ENCODE peak calls at places on chromosomes 13 and 19, in five cellular contexts. Y, Z, B, H and W are unnamed samples.

GRCh38 chr13:101452519-101453485 is at the start of gene ITGBL1:
- ATAC-seq in Y (no peak), Z (peak), B (peak), H (peak), W (no peak)

GRCh38 chr19:41705393-41706174 is 2.8 kb upstream of the CEACAM5 start:
- ATAC-seq in Y (peak), Z (peak), B (peak), H (no peak), W (no peak)

GRCh38 chr13:41107584-41108014 is 25.0 kb downstream of the KBTBD6 start:
- ATAC-seq in Y (peak), Z (peak), B (no peak), H (no peak), W (peak)

GRCh38 chr13:45451282-45451681 is 13.5 kb upstream of the COG3 start:
- ATAC-seq in Y (no peak), Z (no peak), B (no peak), H (no peak), W (no peak)

GRCh38 chr13:114282143-114282685 is 813 bp downstream of the UPF3A start:
- ATAC-seq in Y (peak), Z (peak), B (peak), H (peak), W (peak)

GRCh38 chr19:35543280-35544109 is 1.9 kb upstream of the TMEM147 start:
- ATAC-seq in Y (no peak), Z (no peak), B (no peak), H (no peak), W (no peak)

GRCh38 chr13:53048880-53049279 is 20.3 kb downstream of the OLFM4 start:
- ATAC-seq in Y (no peak), Z (no peak), B (no peak), H (no peak), W (no peak)

GRCh38 chr19:12783226-12783848 is 7.9 kb upstream of the JUNB start:
- ATAC-seq in Y (no peak), Z (no peak), B (peak), H (peak), W (no peak)

GRCh38 chr19:31448221-31448657 is 99.0 kb upstream of the TSHZ3 start:
- ATAC-seq in Y (no peak), Z (no peak), B (no peak), H (peak), W (peak)

GRCh38 chr13:23447927-23448326 is 14.4 kb upstream of the SACS start:
- ATAC-seq in Y (no peak), Z (no peak), B (no peak), H (peak), W (peak)

GRCh38 chr13:65300220-65300619 is 1929.9 kb downstream of the PCDH9 start:
- ATAC-seq in Y (no peak), Z (no peak), B (no peak), H (no peak), W (no peak)

GRCh38 chr19:52094526-52094925 is 1.0 kb downstream of the ZNF841 start:
- ATAC-seq in Y (peak), Z (peak), B (no peak), H (no peak), W (no peak)

GRCh38 chr19:11194657-11195056 is 2.7 kb downstream of the KANK2 start:
- ATAC-seq in Y (no peak), Z (no peak), B (no peak), H (no peak), W (no peak)

GRCh38 chr19:18073197-18073596 is 13.5 kb downstream of the IL12RB1 start:
- ATAC-seq in Y (no peak), Z (no peak), B (no peak), H (no peak), W (no peak)

GRCh38 chr13:48939728-48940127 is 36.0 kb upstream of the FNDC3A start:
- ATAC-seq in Y (no peak), Z (no peak), B (no peak), H (no peak), W (no peak)

GRCh38 chr19:9672893-9673292 is 2.0 kb downstream of the ZNF562 start:
- ATAC-seq in Y (no peak), Z (no peak), B (no peak), H (no peak), W (no peak)

GRCh38 chr19:9674669-9675357 is at the start of gene ZNF562:
- ATAC-seq in Y (peak), Z (peak), B (peak), H (peak), W (peak)

GRCh38 chr19:9671654-9672053 is 3.2 kb downstream of the ZNF562 start:
- ATAC-seq in Y (no peak), Z (no peak), B (no peak), H (no peak), W (no peak)

GRCh38 chr19:9668544-9668943 is 6.4 kb downstream of the ZNF562 start:
- ATAC-seq in Y (no peak), Z (no peak), B (no peak), H (no peak), W (no peak)

GRCh38 chr19:9673912-9674668 is 810 bp downstream of the ZNF562 start:
- ATAC-seq in Y (peak), Z (peak), B (peak), H (peak), W (peak)
- TF ChIP-seq POLR2AphosphoS5 in Y (no peak), Z (no peak), B (no peak), H (no peak), W (no peak)

DNA sequence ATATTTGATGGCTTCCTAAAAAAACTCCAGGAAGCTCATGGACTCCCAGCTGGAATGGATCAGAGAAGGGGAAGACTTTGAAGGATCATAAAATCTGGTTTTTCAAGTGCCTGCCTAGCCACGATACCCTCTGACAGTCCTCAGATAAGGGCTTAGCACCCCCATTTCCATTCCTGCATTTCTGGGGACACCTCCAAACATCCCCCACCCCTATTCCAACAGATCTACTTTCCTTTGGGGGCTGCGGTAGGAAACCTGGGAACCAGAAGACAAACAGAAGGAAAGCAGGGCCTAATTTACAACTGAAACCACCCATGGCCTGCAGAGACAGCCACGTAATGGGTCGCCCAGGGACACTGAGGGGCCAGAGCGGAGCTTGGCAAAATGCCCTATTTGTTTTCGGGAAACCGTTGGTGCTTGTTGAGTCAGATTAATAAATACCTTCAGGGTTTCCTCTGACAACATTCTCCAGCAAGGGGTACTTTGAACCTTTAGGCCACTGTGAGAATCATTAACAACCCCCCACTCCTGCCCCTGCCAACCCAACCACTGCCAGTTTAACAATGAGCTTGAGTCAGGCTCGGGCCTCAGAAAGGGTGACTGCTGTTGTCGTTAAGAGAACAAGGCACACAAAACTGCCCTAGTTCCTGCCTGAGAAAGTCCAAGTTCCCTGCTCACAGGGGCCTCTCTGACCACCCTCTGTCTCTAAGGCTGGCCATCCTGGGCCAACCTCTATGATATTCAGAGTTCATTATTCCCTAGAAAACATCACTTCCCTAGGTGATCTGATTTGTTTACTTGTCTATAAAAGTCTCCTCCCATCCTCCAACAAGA is 23.5 kb downstream of the RHPN2 start:
- ATAC-seq in Y (no peak), Z (peak), B (no peak), H (no peak), W (no peak)
- TF ChIP-seq EP300 in Y (no peak), Z (peak), B (no peak), H (no peak), W (no peak)

GRCh38 chr19:1553415-1553814 is 14.7 kb downstream of the MEX3D start:
- ATAC-seq in Y (peak), Z (no peak), B (no peak), H (no peak), W (no peak)
- H3K27ac ChIP-seq in Y (no peak), Z (no peak), B (no peak), H (no peak), W (no peak)

DNA sequence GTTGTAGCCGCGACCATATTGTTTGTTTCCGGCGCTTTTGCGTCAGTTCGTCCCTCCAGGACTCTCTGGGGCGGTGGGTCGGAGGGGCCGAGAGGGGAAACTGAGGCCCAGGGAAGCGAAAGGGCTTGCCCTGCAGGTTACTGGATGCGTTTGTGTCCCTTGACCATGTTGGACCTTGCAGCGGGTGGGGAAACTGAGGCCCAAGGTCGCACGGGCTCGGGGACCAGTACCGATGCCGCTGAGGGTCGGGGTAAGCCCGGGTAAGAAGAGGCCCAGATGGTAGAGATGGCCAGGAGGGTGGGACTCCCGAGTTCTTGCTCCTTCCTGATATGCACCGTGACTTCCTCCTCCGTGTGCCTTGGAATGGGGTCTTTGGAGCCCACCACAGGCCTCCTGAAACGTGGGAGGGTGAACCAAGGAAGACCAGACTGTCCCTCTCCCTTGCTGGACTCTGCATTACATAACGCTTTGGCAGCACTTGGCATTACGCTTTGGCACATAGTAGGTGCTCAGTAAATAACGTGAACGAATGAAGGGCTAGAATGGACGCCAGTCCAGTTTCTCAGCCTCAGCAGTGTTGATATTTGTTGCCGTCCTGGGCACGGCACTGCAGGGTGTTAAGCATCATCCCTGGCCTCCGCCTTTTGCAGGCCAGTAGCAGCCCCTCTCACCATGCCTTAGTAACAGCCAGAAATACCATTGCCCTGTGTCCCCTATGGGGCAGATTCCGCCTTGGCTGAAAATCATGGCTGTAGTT is 743 bp downstream of the CHAF1A start:
- ATAC-seq in Y (peak), Z (peak), B (no peak), H (no peak), W (no peak)
- TF ChIP-seq POLR2AphosphoS5 in Y (no peak), Z (no peak), B (peak), H (no peak), W (no peak)

DNA sequence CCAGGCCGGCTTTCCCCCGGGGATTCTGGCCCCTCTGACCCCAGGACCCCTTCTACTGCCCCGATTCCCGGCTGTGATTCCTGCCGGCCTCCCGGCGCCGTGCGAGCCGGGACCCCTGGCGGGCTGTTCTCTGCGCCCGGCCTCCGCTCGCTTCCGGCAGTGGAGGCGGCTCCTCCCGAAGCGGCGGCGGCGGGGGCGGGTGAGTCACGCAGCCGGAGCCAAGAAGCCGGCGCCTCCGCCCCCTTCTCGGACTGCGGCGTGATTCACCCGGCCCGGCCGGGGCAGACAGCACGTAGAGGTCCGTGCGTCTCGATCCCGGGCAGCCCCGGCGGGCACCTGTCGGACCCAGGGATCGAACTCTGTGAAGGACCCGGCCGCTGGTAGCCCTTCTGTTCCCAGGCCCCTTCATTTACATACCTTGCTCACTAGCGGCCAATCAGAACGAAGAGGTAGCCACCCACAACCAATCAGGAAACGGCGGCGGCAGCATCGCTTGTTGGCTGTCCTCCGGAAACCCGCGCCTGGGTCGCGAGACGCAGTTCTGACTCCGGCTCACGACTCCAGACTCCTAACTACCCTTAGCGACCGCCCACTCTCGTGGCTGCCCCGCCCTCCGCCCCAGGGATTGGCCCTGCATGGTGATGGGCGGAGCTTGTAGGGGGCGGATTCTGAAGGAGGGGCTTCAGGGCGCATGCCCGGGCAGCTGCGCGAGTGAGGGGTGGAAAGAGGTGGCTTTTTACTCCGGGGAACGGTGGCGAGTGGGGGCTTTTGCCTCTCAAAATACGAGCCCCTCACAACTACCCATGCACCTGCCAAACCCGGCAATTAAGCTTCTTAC is at the start of gene SERTAD1:
- ATAC-seq in Y (peak), Z (peak), B (peak), H (peak), W (peak)
- TF ChIP-seq EP300 in Y (no peak), Z (no peak), B (no peak), H (no peak), W (no peak)

GRCh38 chr13:51643882-51644281 is 59.6 kb downstream of the WDFY2 start:
- ATAC-seq in Y (no peak), Z (peak), B (no peak), H (peak), W (no peak)

GRCh38 chr13:51645154-51645650 is 60.9 kb downstream of the WDFY2 start:
- ATAC-seq in Y (no peak), Z (peak), B (peak), H (peak), W (peak)

GRCh38 chr13:51644649-51645048 is 60.4 kb downstream of the WDFY2 start:
- ATAC-seq in Y (no peak), Z (peak), B (peak), H (peak), W (peak)

GRCh38 chr13:51647067-51647466 is 62.8 kb downstream of the WDFY2 start:
- ATAC-seq in Y (no peak), Z (no peak), B (no peak), H (no peak), W (no peak)

GRCh38 chr13:51646041-51646670 is 61.9 kb downstream of the WDFY2 start:
- ATAC-seq in Y (no peak), Z (no peak), B (no peak), H (no peak), W (no peak)
- H3K27ac ChIP-seq in Y (no peak), Z (peak), B (no peak), H (peak), W (no peak)

DNA sequence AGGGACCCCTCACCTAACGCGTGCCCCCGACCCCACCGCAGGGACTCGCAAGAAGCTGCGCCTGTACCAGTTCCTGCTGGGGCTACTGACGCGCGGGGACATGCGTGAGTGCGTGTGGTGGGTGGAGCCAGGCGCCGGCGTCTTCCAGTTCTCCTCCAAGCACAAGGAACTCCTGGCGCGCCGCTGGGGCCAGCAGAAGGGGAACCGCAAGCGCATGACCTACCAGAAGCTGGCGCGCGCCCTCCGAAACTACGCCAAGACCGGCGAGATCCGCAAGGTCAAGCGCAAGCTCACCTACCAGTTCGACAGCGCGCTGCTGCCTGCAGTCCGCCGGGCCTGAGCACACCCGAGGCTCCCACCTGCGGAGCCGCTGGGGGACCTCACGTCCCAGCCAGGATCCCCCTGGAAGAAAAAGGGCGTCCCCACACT is 4.7 kb upstream of the MYBPC2 start:
- ATAC-seq in Y (no peak), Z (no peak), B (peak), H (peak), W (peak)
- TF ChIP-seq POLR2AphosphoS5 in Y (no peak), Z (no peak), B (peak), H (peak), W (no peak)

DNA sequence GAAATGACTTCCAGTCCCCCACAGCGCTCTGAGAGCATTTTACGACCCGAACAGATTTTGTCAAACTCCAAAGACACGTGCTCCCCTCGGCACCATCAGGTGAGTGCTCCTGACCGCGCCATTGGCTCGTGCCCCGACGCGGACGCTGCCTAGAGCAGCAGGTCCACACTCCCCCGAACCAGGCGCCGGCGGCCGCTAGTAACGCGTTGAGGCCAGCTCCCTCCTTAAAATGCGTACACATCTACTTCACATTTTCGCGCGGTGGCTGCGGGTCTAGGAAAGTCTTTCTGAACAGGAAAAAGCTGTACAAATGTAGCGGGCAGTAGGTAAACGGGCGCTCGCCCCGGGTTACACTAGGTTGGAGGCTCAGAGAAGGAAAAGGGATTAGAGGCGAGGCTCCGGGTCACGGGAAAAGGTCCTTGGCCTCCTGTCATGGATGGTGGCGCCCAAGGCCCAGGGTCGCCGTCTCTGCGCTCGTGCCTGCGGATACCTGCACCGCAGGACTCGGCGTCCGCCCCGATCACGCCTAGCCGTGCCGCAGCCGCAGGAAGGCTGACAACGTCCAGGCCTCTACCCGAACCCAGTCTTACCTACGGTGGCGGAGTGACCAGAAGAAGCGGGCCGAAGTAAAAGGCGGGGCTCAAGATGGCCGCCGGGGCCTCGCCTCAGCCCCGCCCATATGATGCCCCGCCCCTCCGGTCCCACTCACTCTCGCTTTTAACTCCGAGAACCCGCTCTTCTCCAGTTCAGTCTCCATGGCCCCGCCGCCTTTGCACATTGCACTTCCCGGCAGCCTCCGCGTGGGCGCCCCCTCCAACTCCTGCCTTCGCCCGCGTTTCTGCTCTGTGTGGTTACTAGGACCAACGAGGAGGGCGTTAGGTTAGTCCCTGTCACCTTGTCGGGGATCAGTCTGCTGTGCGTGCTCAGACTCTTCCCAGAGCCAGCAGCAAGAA is at the start of gene ESD:
- ATAC-seq in Y (peak), Z (peak), B (peak), H (peak), W (peak)
- TF ChIP-seq EP300 in Y (no peak), Z (no peak), B (no peak), H (no peak), W (no peak)

DNA sequence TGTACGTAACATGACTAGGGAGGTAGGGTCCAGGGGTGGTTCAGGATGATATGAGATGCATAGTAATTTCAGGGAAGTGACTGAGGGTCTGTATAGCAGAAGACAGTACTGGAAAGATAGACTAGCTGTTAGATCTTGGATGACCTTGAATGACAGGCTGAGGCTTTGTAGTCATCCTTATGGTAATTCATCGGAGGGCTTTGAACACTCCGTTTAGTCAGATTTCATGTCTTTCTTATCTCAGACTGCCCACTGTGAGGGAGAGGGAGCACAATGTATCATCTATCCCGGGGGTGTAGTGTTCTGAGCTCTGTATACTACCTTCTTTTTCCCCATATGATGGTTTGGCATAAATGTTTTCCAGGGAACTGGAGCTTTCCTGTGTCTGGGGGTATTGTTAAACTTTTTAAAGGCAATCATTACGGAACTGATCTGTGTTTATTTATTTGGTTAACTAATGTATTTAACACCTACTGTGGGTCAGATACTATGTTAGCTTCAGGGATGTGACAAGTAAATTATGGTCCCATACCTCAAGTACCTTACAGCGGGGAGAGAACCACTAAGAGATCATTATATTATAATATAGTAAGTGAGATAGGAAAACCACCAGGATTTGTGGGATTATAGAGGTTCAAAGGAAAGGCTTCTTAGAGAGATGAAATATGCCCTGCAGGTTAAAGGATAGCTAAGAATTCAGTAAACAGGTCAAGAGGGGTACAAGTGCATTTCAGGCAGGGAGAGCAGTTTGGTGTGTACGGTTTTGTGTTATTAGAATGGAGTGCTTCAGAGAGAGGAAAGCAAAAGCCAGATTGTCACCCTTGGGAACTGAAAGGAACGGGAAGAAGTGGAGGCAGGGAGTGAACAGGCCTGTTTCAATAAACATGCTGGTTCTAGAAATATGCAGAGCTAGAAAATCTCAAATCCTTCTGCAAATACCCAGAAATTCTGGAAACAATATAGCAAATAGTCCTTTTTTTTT is 164.8 kb upstream of the KL start:
- ATAC-seq in Y (no peak), Z (no peak), B (no peak), H (peak), W (no peak)
- H3K27ac ChIP-seq in Y (no peak), Z (no peak), B (no peak), H (no peak), W (no peak)

GRCh38 chr13:31199849-31200635 is at the start of gene B3GLCT:
- ATAC-seq in Y (peak), Z (peak), B (peak), H (peak), W (peak)
- TF ChIP-seq POLR2AphosphoS5 in Y (no peak), Z (no peak), B (no peak), H (peak), W (no peak)